ENCODE peak calls at places on chromosomes 6 and 20, in five cellular contexts. D, N, E, B and I are unnamed samples.

GRCh38 chr6:151634336-151634720 is 140.5 kb downstream of the CCDC170 start:
- DNase-seq in E (no peak), B (no peak), D (no peak), N (no peak), I (no peak)

GRCh38 chr6:149031545-149032317 is 284.9 kb downstream of the UST start:
- DNase-seq in B (no peak), E (peak; percentile 27), N (no peak), D (no peak), I (no peak)

GRCh38 chr6:89079611-89080213 is 839 bp upstream of the PNRC1 start:
- DNase-seq in E (peak; percentile 52), N (peak; percentile 28), B (peak; percentile 59), D (peak; percentile 62), I (peak; percentile 61)

GRCh38 chr20:21234816-21235215 is 68.3 kb upstream of the XRN2 start:
- DNase-seq in B (no peak), E (no peak), D (no peak), N (no peak), I (no peak)

GRCh38 chr6:167819640-167820039 is 7.1 kb upstream of the AFDN start:
- DNase-seq in D (no peak), N (no peak), B (peak; percentile 3), E (no peak), I (no peak)

GRCh38 chr20:41927655-41928054 is 309.5 kb upstream of the CHD6 start:
- DNase-seq in D (no peak), N (no peak), B (no peak), E (no peak), I (no peak)

GRCh38 chr6:132687306-132687705 is 26.5 kb downstream of the VNN1 start:
- DNase-seq in E (no peak), D (no peak), B (no peak), N (no peak), I (no peak)

GRCh38 chr20:1537731-1538058 is 19.8 kb downstream of the SIRPD start:
- DNase-seq in B (no peak), D (no peak), N (no peak), E (no peak), I (no peak)

GRCh38 chr20:11155156-11155805 is 481.5 kb upstream of the JAG1 start:
- DNase-seq in E (no peak), N (no peak), B (no peak), D (no peak), I (no peak)

GRCh38 chr20:57680934-57681914 is 28.6 kb downstream of the PMEPA1 start:
- DNase-seq in B (no peak), E (peak; percentile 9), N (no peak), D (no peak), I (peak; percentile 73)

GRCh38 chr6:7106752-7107577 is 796 bp upstream of the RREB1 start:
- DNase-seq in N (peak; percentile 51), B (no peak), E (peak; percentile 60), D (peak; percentile 80), I (peak; percentile 70)